ENCODE peak calls at places on chromosomes 13 and 19, in seven cellular contexts. L is GM23338; E is CD8-positive, alpha-beta memory T cell; W is uterus; O is M059J; P is A673; Q is heart right ventricle. U is an unnamed sample.

GRCh38 chr19:43997631-43998290 is 5.0 kb upstream of the ZNF230 start:
- DNase-seq in L (peak), E (no peak), W (no peak), O (peak), P (no peak), Q (peak), U (no peak)

GRCh38 chr19:41925208-41926003 is 2.8 kb downstream of the ERFL start:
- DNase-seq in L (no peak), E (no peak), W (no peak), O (no peak), P (no peak), Q (no peak), U (no peak)

GRCh38 chr19:14544977-14545715 is 15.8 kb downstream of the TECR start:
- DNase-seq in L (no peak), E (no peak), W (no peak), O (no peak), P (peak), Q (peak), U (no peak)

GRCh38 chr19:1754651-1755466 is 1.6 kb downstream of the ONECUT3 start:
- DNase-seq in L (peak), E (no peak), W (no peak), O (no peak), P (no peak), Q (no peak), U (no peak)

GRCh38 chr19:46610851-46611770 is 10.0 kb downstream of the CALM3 start:
- DNase-seq in L (no peak), E (peak), W (no peak), O (peak), P (no peak), Q (no peak), U (no peak)

GRCh38 chr19:2039959-2040646 is 10.9 kb downstream of the MKNK2 start:
- DNase-seq in L (no peak), E (no peak), W (peak), O (no peak), P (no peak), Q (peak), U (no peak)

GRCh38 chr19:49216076-49216475 is 58.5 kb downstream of the TRPM4 start:
- DNase-seq in L (peak), E (no peak), W (no peak), O (peak), P (peak), Q (no peak), U (peak)

GRCh38 chr19:35143818-35144217 is 763 bp downstream of the FXYD7 start:
- DNase-seq in L (no peak), E (no peak), W (no peak), O (no peak), P (no peak), Q (no peak), U (no peak)

GRCh38 chr19:56660381-56661105 is 11.0 kb downstream of the ZNF835 start:
- DNase-seq in L (no peak), E (no peak), W (peak), O (no peak), P (peak), Q (peak), U (no peak)

GRCh38 chr19:55370305-55370988 is at the start of gene IL11:
- DNase-seq in L (no peak), E (no peak), W (no peak), O (peak), P (no peak), Q (no peak), U (no peak)

GRCh38 chr13:42215578-42216421 is 56.2 kb upstream of the AKAP11 start:
- DNase-seq in L (peak), E (no peak), W (no peak), O (peak), P (peak), Q (no peak), U (peak)

GRCh38 chr13:30551194-30551593 is 66.5 kb upstream of the USPL1 start:
- DNase-seq in L (peak), E (no peak), W (no peak), O (peak), P (peak), Q (no peak), U (peak)

GRCh38 chr13:29596064-29596418 is 553 bp upstream of the SLC7A1 start:
- DNase-seq in L (no peak), E (no peak), W (no peak), O (no peak), P (no peak), Q (no peak), U (no peak)

GRCh38 chr19:56085571-56086275 is 35.4 kb downstream of the ZNF787 start:
- DNase-seq in L (no peak), E (no peak), W (no peak), O (no peak), P (no peak), Q (no peak), U (no peak)

GRCh38 chr19:3413796-3414327 is 47.5 kb downstream of the NFIC start:
- DNase-seq in L (no peak), E (no peak), W (no peak), O (no peak), P (peak), Q (no peak), U (no peak)

GRCh38 chr13:105465251-105465650 is 1070.2 kb downstream of the EFNB2 start:
- DNase-seq in L (no peak), E (no peak), W (no peak), O (peak), P (no peak), Q (no peak), U (no peak)

GRCh38 chr19:50255115-50255514 is 51.7 kb downstream of the MYH14 start:
- DNase-seq in L (peak), E (no peak), W (no peak), O (no peak), P (no peak), Q (no peak), U (peak)

GRCh38 chr19:45160870-45161714 is at the start of gene NKPD1:
- DNase-seq in L (peak), E (no peak), W (no peak), O (no peak), P (no peak), Q (no peak), U (no peak)

GRCh38 chr19:19410553-19411550 is 5.4 kb downstream of the GATAD2A start:
- DNase-seq in L (no peak), E (peak), W (no peak), O (no peak), P (no peak), Q (no peak), U (no peak)

GRCh38 chr19:30326076-30326710 is 46.0 kb upstream of the ZNF536 start:
- DNase-seq in L (no peak), E (no peak), W (peak), O (no peak), P (no peak), Q (peak), U (no peak)

GRCh38 chr19:50042363-50043024 is 16.7 kb downstream of the ZNF473 start:
- DNase-seq in L (no peak), E (no peak), W (no peak), O (no peak), P (no peak), Q (no peak), U (no peak)

GRCh38 chr13:53068841-53069520 is 40.4 kb downstream of the OLFM4 start:
- DNase-seq in L (peak), E (no peak), W (no peak), O (no peak), P (peak), Q (no peak), U (peak)

GRCh38 chr13:74975122-74975521 is 506.8 kb downstream of the TBC1D4 start:
- DNase-seq in L (no peak), E (no peak), W (no peak), O (no peak), P (no peak), Q (no peak), U (no peak)

GRCh38 chr13:44432595-44432994 is 59.0 kb downstream of the SERP2 start:
- DNase-seq in L (no peak), E (no peak), W (no peak), O (peak), P (no peak), Q (no peak), U (no peak)

GRCh38 chr19:5392476-5392875 is 51.9 kb upstream of the PTPRS start:
- DNase-seq in L (no peak), E (no peak), W (no peak), O (no peak), P (no peak), Q (no peak), U (no peak)

GRCh38 chr13:30774214-30774730 is 38.9 kb downstream of the ALOX5AP start:
- DNase-seq in L (no peak), E (peak), W (no peak), O (no peak), P (no peak), Q (no peak), U (no peak)

GRCh38 chr19:38617283-38617763 is 430 bp downstream of the MAP4K1 start:
- DNase-seq in L (no peak), E (no peak), W (no peak), O (no peak), P (no peak), Q (no peak), U (no peak)

GRCh38 chr19:46603195-46603637 is 2.1 kb downstream of the CALM3 start:
- DNase-seq in L (no peak), E (no peak), W (no peak), O (no peak), P (no peak), Q (no peak), U (no peak)

GRCh38 chr19:1747285-1748114 is 5.8 kb upstream of the ONECUT3 start:
- DNase-seq in L (peak), E (peak), W (no peak), O (peak), P (no peak), Q (no peak), U (no peak)

U was measured in SK-MEL-5.